ENCODE peak calls at places on chromosomes 5 and 9, in nine cellular contexts. E, U, W, C, B, L, N, H and D are unnamed samples. For H3K4me1, the result is how much of the 10 kb centered on the place peaks cover.

GRCh38 chr9:77834898-77835505 is 186.9 kb upstream of the GNA14 start:
- DNase-seq in E (no peak), U (no peak), W (no peak), C (no peak), B (no peak), L (no peak), N (no peak), H (no peak), D (no peak)

GRCh38 chr9:111236337-111236736 is 93.7 kb downstream of the OR2K2 start:
- DNase-seq in E (no peak), U (no peak), W (no peak), C (no peak), B (no peak), L (no peak), N (no peak), H (no peak), D (no peak)

GRCh38 chr5:41305056-41305455 is 91.7 kb upstream of the C6 start:
- DNase-seq in E (no peak), U (no peak), W (no peak), C (no peak), B (no peak), L (no peak), N (no peak), H (no peak), D (no peak)

GRCh38 chr5:148416921-148417320 is 33.2 kb downstream of the FBXO38 start:
- DNase-seq in E (no peak), U (no peak), W (no peak), C (no peak), B (no peak), L (no peak), N (no peak), H (no peak), D (no peak)

GRCh38 chr5:169914766-169915165 is 65.5 kb downstream of the INSYN2B start:
- DNase-seq in E (no peak), U (peak), W (peak), C (peak), B (no peak), L (peak), N (no peak), H (no peak), D (no peak)

GRCh38 chr5:154575869-154576806 is 98.1 kb upstream of the HAND1 start:
- DNase-seq in E (peak), U (no peak), W (no peak), C (no peak), B (no peak), L (no peak), N (no peak), H (no peak), D (no peak)

GRCh38 chr9:36721846-36722588 is 149.3 kb downstream of the MELK start:
- DNase-seq in E (no peak), U (peak), W (no peak), C (peak), B (no peak), L (no peak), N (no peak), H (peak), D (no peak)

GRCh38 chr5:154749496-154749895 is 5.7 kb upstream of the LARP1 start:
- DNase-seq in E (no peak), U (no peak), W (no peak), C (peak), B (no peak), L (no peak), N (no peak), H (no peak), D (no peak)

GRCh38 chr9:132498811-132499210 is 83.6 kb upstream of the BARHL1 start:
- DNase-seq in E (peak), U (no peak), W (no peak), C (no peak), B (no peak), L (no peak), N (no peak), H (no peak), D (no peak)

GRCh38 chr9:29212590-29213373 is 1639.5 kb upstream of the C9orf72 start:
- DNase-seq in E (peak), U (no peak), W (no peak), C (peak), B (no peak), L (peak), N (no peak), H (no peak), D (peak)

GRCh38 chr5:158755971-158756370 is 343.7 kb downstream of the EBF1 start:
- DNase-seq in E (no peak), U (no peak), W (no peak), C (no peak), B (no peak), L (no peak), N (no peak), H (no peak), D (no peak)

GRCh38 chr5:159912033-159912800 is 4.1 kb upstream of the ADRA1B start:
- DNase-seq in E (no peak), U (no peak), W (no peak), C (no peak), B (no peak), L (no peak), N (no peak), H (peak), D (no peak)

GRCh38 chr9:93183663-93184438 is at the start of gene WNK2:
- DNase-seq in E (peak), U (no peak), W (peak), C (peak), B (peak), L (peak), N (peak), H (no peak), D (no peak)

GRCh38 chr5:37851305-37851704 is 11.5 kb upstream of the GDNF start:
- DNase-seq in E (no peak), U (no peak), W (no peak), C (no peak), B (no peak), L (no peak), N (no peak), H (no peak), D (no peak)

GRCh38 chr5:141543053-141543452 is 54.2 kb downstream of the PCDHGC5 start:
- DNase-seq in E (no peak), U (no peak), W (no peak), C (no peak), B (no peak), L (no peak), N (no peak), H (no peak), D (no peak)

GRCh38 chr5:90933298-90933697 is 374.7 kb downstream of the ADGRV1 start:
- DNase-seq in E (no peak), U (no peak), W (no peak), C (no peak), B (no peak), L (no peak), N (no peak), H (no peak), D (no peak)

GRCh38 chr5:95808686-95809413 is 13.7 kb downstream of the GLRX start:
- DNase-seq in E (no peak), U (peak), W (peak), C (peak), B (no peak), L (peak), N (peak), H (peak), D (peak)

GRCh38 chr5:13692172-13692571 is 252.3 kb downstream of the DNAH5 start:
- DNase-seq in E (no peak), U (no peak), W (no peak), C (no peak), B (no peak), L (no peak), N (no peak), H (no peak), D (no peak)

GRCh38 chr5:92907914-92908606 is 673.0 kb downstream of the NR2F1-AS1 start:
- DNase-seq in E (no peak), U (no peak), W (no peak), C (no peak), B (no peak), L (no peak), N (no peak), H (no peak), D (no peak)

GRCh38 chr9:83061036-83061435 is 1.9 kb downstream of the RASEF start:
- DNase-seq in E (no peak), U (no peak), W (no peak), C (no peak), B (no peak), L (no peak), N (no peak), H (no peak), D (no peak)

GRCh38 chr5:116733995-116734716 is 159.5 kb upstream of the SEMA6A start:
- DNase-seq in E (no peak), U (no peak), W (no peak), C (peak), B (peak), L (peak), N (no peak), H (no peak), D (no peak)

GRCh38 chr5:119829341-119829740 is 200.0 kb downstream of the FAM170A start:
- DNase-seq in E (no peak), U (no peak), W (no peak), C (no peak), B (no peak), L (no peak), N (no peak), H (no peak), D (no peak)

GRCh38 chr5:56561-57290 is 35.2 kb upstream of the PLEKHG4B start:
- DNase-seq in E (no peak), U (no peak), W (no peak), C (no peak), B (no peak), L (peak), N (peak), H (peak), D (no peak)

GRCh38 chr5:138933522-138934290 is 58.6 kb upstream of the LRRTM2 start:
- DNase-seq in E (no peak), U (no peak), W (no peak), C (no peak), B (no peak), L (no peak), N (no peak), H (no peak), D (no peak)

GRCh38 chr9:81477669-81478068 is 211.7 kb downstream of the TLE1 start:
- DNase-seq in E (peak), U (no peak), W (no peak), C (no peak), B (no peak), L (no peak), N (no peak), H (no peak), D (no peak)

GRCh38 chr9:16029056-16029615 is 476.3 kb downstream of the CCDC171 start:
- DNase-seq in E (no peak), U (no peak), W (no peak), C (no peak), B (no peak), L (no peak), N (no peak), H (no peak), D (no peak)

GRCh38 chr5:95803271-95804148 is 19.0 kb downstream of the GLRX start:
- DNase-seq in E (no peak), U (no peak), W (no peak), C (no peak), B (no peak), L (no peak), N (no peak), H (no peak), D (no peak)

GRCh38 chr9:100595391-100596199 is 17.7 kb downstream of the CAVIN4 start:
- DNase-seq in E (peak), U (no peak), W (no peak), C (no peak), B (peak), L (peak), N (peak), H (no peak), D (no peak)

GRCh38 chr9:106947501-106947900 is 84.5 kb downstream of the ZNF462 start:
- DNase-seq in E (no peak), U (no peak), W (no peak), C (no peak), B (no peak), L (no peak), N (no peak), H (no peak), D (no peak)

GRCh38 chr5:75050415-75050814 is 1.9 kb downstream of the GCNT4 start:
- DNase-seq in E (peak), U (no peak), W (no peak), C (no peak), B (no peak), L (no peak), N (peak), H (no peak), D (no peak)

GRCh38 chr9:38687389-38687842 is 32.5 kb downstream of the FAM240B start:
- DNase-seq in E (no peak), U (no peak), W (peak), C (peak), B (peak), L (peak), N (peak), H (peak), D (peak)

GRCh38 chr5:178331491-178331981 is 98.9 kb upstream of the PHYKPL start:
- DNase-seq in E (peak), U (no peak), W (peak), C (peak), B (peak), L (peak), N (no peak), H (peak), D (peak)

GRCh38 chr9:131418143-131419028 is 24.5 kb downstream of the PRRC2B start:
- DNase-seq in E (no peak), U (no peak), W (no peak), C (no peak), B (peak), L (peak), N (no peak), H (no peak), D (peak)

GRCh38 chr9:108815156-108815555 is 40.6 kb downstream of the ACTL7B start:
- DNase-seq in E (no peak), U (no peak), W (no peak), C (no peak), B (no peak), L (no peak), N (no peak), H (peak), D (no peak)

GRCh38 chr5:79181419-79182022 is 54.4 kb upstream of the JMY start:
- DNase-seq in E (no peak), U (no peak), W (no peak), C (no peak), B (no peak), L (no peak), N (no peak), H (no peak), D (no peak)

GRCh38 chr5:107426209-107426608 is 244.5 kb downstream of the EFNA5 start:
- DNase-seq in E (no peak), U (no peak), W (no peak), C (no peak), B (no peak), L (no peak), N (no peak), H (no peak), D (no peak)

GRCh38 chr9:13933268-13933656 is 380.7 kb downstream of the NFIB start:
- DNase-seq in E (no peak), U (no peak), W (no peak), C (no peak), B (no peak), L (no peak), N (no peak), H (no peak), D (no peak)

GRCh38 chr5:52809884-52810283 is 22.2 kb downstream of the ITGA1 start:
- DNase-seq in E (no peak), U (no peak), W (no peak), C (no peak), B (no peak), L (no peak), N (no peak), H (no peak), D (no peak)

GRCh38 chr9:5870691-5871090 is 20.0 kb upstream of the MLANA start:
- DNase-seq in E (no peak), U (no peak), W (no peak), C (peak), B (no peak), L (no peak), N (peak), H (no peak), D (no peak)

GRCh38 chr5:176360894-176361436 is 599 bp downstream of the KIAA1191 start:
- DNase-seq in E (no peak), U (no peak), W (no peak), C (peak), B (no peak), L (peak), N (no peak), H (no peak), D (no peak)
- TF ChIP-seq CTCF in E (no peak), U (no peak), W (no peak), C (no peak), B (no peak), L (no peak), N (no peak), H (no peak), D (no peak)

DNA sequence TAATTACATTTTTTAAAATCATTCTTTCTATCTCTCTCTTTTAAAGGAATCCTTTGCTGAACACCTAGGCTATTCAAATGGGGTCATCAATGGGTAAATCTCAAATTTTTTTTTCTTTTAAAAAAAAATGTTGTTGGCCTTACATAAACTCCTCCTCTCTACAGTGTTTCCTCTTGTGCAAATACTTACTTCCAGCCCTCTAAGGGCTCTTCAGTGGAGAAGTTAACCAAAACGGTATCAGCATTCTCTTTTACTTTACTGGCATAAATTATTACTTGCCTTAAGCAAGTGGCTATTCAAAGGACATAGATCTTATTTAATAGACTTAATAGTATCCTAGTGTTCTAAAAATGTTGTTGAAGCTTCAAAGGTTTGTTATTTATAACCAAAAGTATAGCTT is 86.4 kb downstream of the SMARCA2 start:
- DNase-seq in E (no peak), U (no peak), W (no peak), C (no peak), B (no peak), L (no peak), N (no peak), H (no peak), D (no peak)
- H3K4me1 ChIP-seq in E (under half), U (under half), W (under half), C (under half), B (under half), L (under half), N (under half), H (under half), D (under half)

GRCh38 chr9:136403915-136404800 is 4.2 kb upstream of the SNAPC4 start:
- DNase-seq in E (no peak), U (no peak), W (no peak), C (no peak), B (no peak), L (no peak), N (no peak), H (no peak), D (no peak)
- TF ChIP-seq CTCF in E (no peak), U (no peak), W (no peak), C (no peak), B (no peak), L (no peak), N (no peak), H (no peak), D (no peak)

GRCh38 chr5:171858303-171858702 is 72.7 kb downstream of the SMIM23 start:
- DNase-seq in E (peak), U (no peak), W (no peak), C (no peak), B (no peak), L (no peak), N (peak), H (no peak), D (no peak)

GRCh38 chr5:171852255-171852681 is 66.7 kb downstream of the SMIM23 start:
- DNase-seq in E (no peak), U (no peak), W (no peak), C (no peak), B (no peak), L (peak), N (peak), H (no peak), D (no peak)

GRCh38 chr5:171857537-171857936 is 71.9 kb downstream of the SMIM23 start:
- DNase-seq in E (no peak), U (no peak), W (no peak), C (no peak), B (no peak), L (no peak), N (no peak), H (no peak), D (no peak)

GRCh38 chr5:171855265-171855664 is 69.6 kb downstream of the SMIM23 start:
- DNase-seq in E (no peak), U (no peak), W (no peak), C (no peak), B (no peak), L (no peak), N (no peak), H (no peak), D (no peak)

DNA sequence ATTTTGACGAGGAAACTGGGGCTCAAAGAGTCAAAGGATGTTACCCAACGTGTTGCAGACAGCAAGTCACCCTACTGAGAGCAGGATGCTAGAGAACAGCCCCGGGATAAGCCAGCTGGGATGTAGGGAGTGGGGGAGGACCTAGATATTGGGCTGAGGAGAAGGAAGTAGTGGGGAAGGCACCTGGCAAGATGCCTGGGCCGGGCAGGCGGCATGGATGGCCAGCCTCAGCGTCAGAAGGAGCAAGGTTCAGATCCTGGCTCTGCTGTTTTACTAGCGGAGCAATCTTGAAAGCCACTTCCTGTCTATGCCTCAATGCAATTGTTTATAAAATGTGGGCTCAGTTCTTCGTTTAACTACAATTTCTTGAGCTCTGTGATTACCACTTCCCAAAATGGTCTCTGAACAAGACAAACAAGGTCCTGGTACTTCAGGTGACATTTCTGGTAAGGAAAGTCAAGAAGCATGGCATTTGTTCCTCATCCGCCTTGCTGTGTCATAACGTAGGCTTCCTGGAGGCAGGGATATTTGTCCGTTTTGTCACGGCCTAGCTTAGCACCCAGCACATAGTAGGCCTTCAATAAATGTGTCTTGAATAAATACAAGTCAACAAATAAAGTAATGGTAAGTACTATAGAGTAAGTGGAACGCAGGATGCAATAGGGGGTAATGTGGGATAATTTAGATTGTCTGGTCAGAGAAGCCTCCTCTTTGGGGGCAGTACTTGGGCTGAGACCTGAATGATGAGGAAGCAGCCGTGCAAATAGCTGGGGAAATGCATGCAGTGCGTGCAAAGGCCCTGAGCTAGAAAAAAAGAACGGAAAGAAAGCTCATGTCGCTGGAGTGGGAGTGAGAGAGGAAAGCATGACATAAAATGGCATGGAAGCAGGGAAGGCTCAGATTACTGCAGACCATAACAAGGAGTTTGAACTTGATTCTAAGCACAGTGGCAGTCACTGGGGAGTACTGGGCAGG is 70.5 kb downstream of the SMIM23 start:
- DNase-seq in E (no peak), U (no peak), W (no peak), C (no peak), B (no peak), L (no peak), N (no peak), H (no peak), D (no peak)
- H3K4me1 ChIP-seq in E (under half), U (under half), W (under half), C (under half), B (under half), L (under half), N (under half), H (under half), D (under half)